ENCODE peak calls at places on chromosomes 1 and 21, in nine cellular contexts. One of them, this sample, is unnamed.
A peak's percentile ranks its signal among the peaks of the same experiment; 100 is the strongest.

GRCh38 chr1:35298464-35298863 is 30.0 kb downstream of the ZMYM4 start:
- DNase-seq in IMR-90: peak; percentile 36
- DNase-seq in PC-3: peak; percentile 37
- DNase-seq in MM.1S: peak; percentile 57
- DNase-seq in H9: peak; percentile 39
- DNase-seq in GM23248: peak; percentile 68
- DNase-seq in DND-41: peak; percentile 26
- DNase-seq in neural progenitor cell: peak; percentile 61
- DNase-seq in A549: peak; percentile 28
- DNase-seq in this sample: peak; percentile 63

GRCh38 chr1:84936116-84936810 is 43.3 kb upstream of the LPAR3 start:
- DNase-seq in IMR-90: peak; percentile 72
- DNase-seq in PC-3: peak; percentile 81
- DNase-seq in MM.1S: peak; percentile 33
- DNase-seq in H9: no peak
- DNase-seq in GM23248: peak; percentile 73
- DNase-seq in DND-41: peak; percentile 38
- DNase-seq in neural progenitor cell: peak; percentile 80
- DNase-seq in A549: peak; percentile 46
- DNase-seq in this sample: peak; percentile 62

GRCh38 chr1:109170051-109170775 is 43.5 kb upstream of the SARS1 start:
- DNase-seq in IMR-90: peak; percentile 19
- DNase-seq in PC-3: no peak
- DNase-seq in MM.1S: no peak
- DNase-seq in H9: no peak
- DNase-seq in GM23248: no peak
- DNase-seq in DND-41: no peak
- DNase-seq in neural progenitor cell: no peak
- DNase-seq in A549: no peak
- DNase-seq in this sample: no peak

GRCh38 chr1:57489342-57490036 is 65.6 kb upstream of the DAB1 start:
- DNase-seq in IMR-90: peak; percentile 91
- DNase-seq in PC-3: peak; percentile 61
- DNase-seq in MM.1S: no peak
- DNase-seq in H9: no peak
- DNase-seq in GM23248: peak; percentile 81
- DNase-seq in DND-41: no peak
- DNase-seq in neural progenitor cell: peak; percentile 8
- DNase-seq in A549: no peak
- DNase-seq in this sample: no peak

GRCh38 chr1:205950280-205950679 is 7.0 kb upstream of the SLC26A9 start:
- DNase-seq in IMR-90: peak; percentile 37
- DNase-seq in PC-3: peak; percentile 43
- DNase-seq in MM.1S: no peak
- DNase-seq in H9: no peak
- DNase-seq in GM23248: peak; percentile 96
- DNase-seq in DND-41: no peak
- DNase-seq in neural progenitor cell: no peak
- DNase-seq in A549: no peak
- DNase-seq in this sample: no peak

GRCh38 chr1:221429262-221429661 is 312.6 kb downstream of the DUSP10 start:
- DNase-seq in IMR-90: peak; percentile 63
- DNase-seq in PC-3: peak; percentile 69
- DNase-seq in MM.1S: no peak
- DNase-seq in H9: no peak
- DNase-seq in GM23248: peak; percentile 68
- DNase-seq in DND-41: no peak
- DNase-seq in neural progenitor cell: no peak
- DNase-seq in A549: no peak
- DNase-seq in this sample: no peak

GRCh38 chr1:173477286-173478098 is at the start of gene PRDX6:
- DNase-seq in IMR-90: peak; percentile 79
- DNase-seq in PC-3: peak; percentile 78
- DNase-seq in MM.1S: peak; percentile 56
- DNase-seq in H9: peak; percentile 32
- DNase-seq in GM23248: peak; percentile 95
- DNase-seq in DND-41: peak; percentile 88
- DNase-seq in neural progenitor cell: no peak
- DNase-seq in A549: no peak
- DNase-seq in this sample: peak; percentile 92

GRCh38 chr1:24191860-24192259 is 4.8 kb upstream of the IFNLR1 start:
- DNase-seq in IMR-90: peak; percentile 66
- DNase-seq in PC-3: peak; percentile 88
- DNase-seq in MM.1S: peak; percentile 36
- DNase-seq in H9: no peak
- DNase-seq in GM23248: peak; percentile 62
- DNase-seq in DND-41: no peak
- DNase-seq in neural progenitor cell: no peak
- DNase-seq in A549: peak; percentile 77
- DNase-seq in this sample: no peak

GRCh38 chr1:12369258-12369657 is 139.4 kb downstream of the VPS13D start:
- DNase-seq in IMR-90: peak; percentile 46
- DNase-seq in PC-3: peak; percentile 70
- DNase-seq in MM.1S: no peak
- DNase-seq in H9: no peak
- DNase-seq in GM23248: no peak
- DNase-seq in DND-41: no peak
- DNase-seq in neural progenitor cell: no peak
- DNase-seq in A549: no peak
- DNase-seq in this sample: no peak

GRCh38 chr21:29771491-29772066 is 168.2 kb downstream of the GRIK1 start:
- DNase-seq in IMR-90: no peak
- DNase-seq in PC-3: no peak
- DNase-seq in MM.1S: no peak
- DNase-seq in H9: no peak
- DNase-seq in GM23248: no peak
- DNase-seq in DND-41: no peak
- DNase-seq in neural progenitor cell: no peak
- DNase-seq in A549: no peak
- DNase-seq in this sample: no peak

GRCh38 chr1:76238094-76238551 is 163.6 kb downstream of the ST6GALNAC3 start:
- DNase-seq in IMR-90: no peak
- DNase-seq in PC-3: no peak
- DNase-seq in MM.1S: no peak
- DNase-seq in H9: no peak
- DNase-seq in GM23248: no peak
- DNase-seq in DND-41: no peak
- DNase-seq in neural progenitor cell: no peak
- DNase-seq in A549: peak; percentile 1
- DNase-seq in this sample: no peak

GRCh38 chr1:163197022-163197421 is 5.7 kb downstream of the RGS5 start:
- DNase-seq in IMR-90: no peak
- DNase-seq in PC-3: no peak
- DNase-seq in MM.1S: no peak
- DNase-seq in H9: no peak
- DNase-seq in GM23248: no peak
- DNase-seq in DND-41: no peak
- DNase-seq in neural progenitor cell: no peak
- DNase-seq in A549: no peak
- DNase-seq in this sample: no peak
- H3K4me2 ChIP-seq in IMR-90: no peak overlapping the region
- H3K4me2 ChIP-seq in PC-3: no peak overlapping the region
- H3K4me2 ChIP-seq in MM.1S: no peak overlapping the region
- H3K4me2 ChIP-seq in H9: no peak overlapping the region
- H3K4me2 ChIP-seq in GM23248: no peak overlapping the region
- H3K4me2 ChIP-seq in DND-41: no peak overlapping the region
- H3K4me2 ChIP-seq in neural progenitor cell: no peak overlapping the region
- H3K4me2 ChIP-seq in A549: no peak overlapping the region
- H3K4me2 ChIP-seq in this sample: no peak overlapping the region

GRCh38 chr21:35652196-35652595 is 408.1 kb downstream of the SETD4 start:
- DNase-seq in IMR-90: no peak
- DNase-seq in PC-3: no peak
- DNase-seq in MM.1S: no peak
- DNase-seq in H9: no peak
- DNase-seq in GM23248: no peak
- DNase-seq in DND-41: no peak
- DNase-seq in neural progenitor cell: no peak
- DNase-seq in A549: no peak
- DNase-seq in this sample: no peak

GRCh38 chr21:35649186-35649585 is 411.1 kb downstream of the SETD4 start:
- DNase-seq in IMR-90: peak; percentile 70
- DNase-seq in PC-3: peak; percentile 69
- DNase-seq in MM.1S: no peak
- DNase-seq in H9: no peak
- DNase-seq in GM23248: peak; percentile 83
- DNase-seq in DND-41: no peak
- DNase-seq in neural progenitor cell: no peak
- DNase-seq in A549: no peak
- DNase-seq in this sample: no peak

GRCh38 chr21:35646606-35647005 is 413.7 kb downstream of the SETD4 start:
- DNase-seq in IMR-90: peak; percentile 52
- DNase-seq in PC-3: no peak
- DNase-seq in MM.1S: no peak
- DNase-seq in H9: no peak
- DNase-seq in GM23248: peak; percentile 86
- DNase-seq in DND-41: no peak
- DNase-seq in neural progenitor cell: no peak
- DNase-seq in A549: no peak
- DNase-seq in this sample: no peak

GRCh38 chr21:35651166-35651565 is 409.2 kb downstream of the SETD4 start:
- DNase-seq in IMR-90: no peak
- DNase-seq in PC-3: no peak
- DNase-seq in MM.1S: no peak
- DNase-seq in H9: no peak
- DNase-seq in GM23248: no peak
- DNase-seq in DND-41: no peak
- DNase-seq in neural progenitor cell: peak; percentile 7
- DNase-seq in A549: no peak
- DNase-seq in this sample: no peak

DNA sequence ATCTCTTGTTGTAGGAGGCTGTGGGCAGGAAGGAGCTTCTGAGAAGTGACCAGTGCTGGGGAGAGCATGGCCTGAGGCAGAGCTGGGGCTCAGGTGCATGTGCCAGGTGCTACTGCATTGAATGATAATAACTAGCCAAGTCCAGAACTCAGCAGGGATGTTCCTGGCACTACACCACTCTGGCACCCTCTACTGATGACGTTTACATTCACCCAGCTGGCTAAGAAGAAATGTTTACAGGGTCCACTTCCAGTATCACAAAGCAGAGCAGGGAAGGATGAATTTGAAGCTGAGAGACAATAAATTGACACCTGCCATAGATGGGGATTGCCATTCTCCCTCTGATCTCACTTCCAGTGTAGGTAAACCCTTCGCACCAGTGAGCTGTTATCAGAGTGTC is 411.8 kb downstream of the SETD4 start:
- DNase-seq in IMR-90: no peak
- DNase-seq in PC-3: peak; percentile 48
- DNase-seq in MM.1S: peak; percentile 21
- DNase-seq in H9: no peak
- DNase-seq in GM23248: no peak
- DNase-seq in DND-41: no peak
- DNase-seq in neural progenitor cell: no peak
- DNase-seq in A549: no peak
- DNase-seq in this sample: no peak
- H3K4me2 ChIP-seq in IMR-90: no peak overlapping the region
- H3K4me2 ChIP-seq in PC-3: peak overlapping the region; percentile 58
- H3K4me2 ChIP-seq in MM.1S: no peak overlapping the region
- H3K4me2 ChIP-seq in H9: no peak overlapping the region
- H3K4me2 ChIP-seq in GM23248: no peak overlapping the region
- H3K4me2 ChIP-seq in DND-41: no peak overlapping the region
- H3K4me2 ChIP-seq in neural progenitor cell: no peak overlapping the region
- H3K4me2 ChIP-seq in A549: no peak overlapping the region
- H3K4me2 ChIP-seq in this sample: no peak overlapping the region

DNA sequence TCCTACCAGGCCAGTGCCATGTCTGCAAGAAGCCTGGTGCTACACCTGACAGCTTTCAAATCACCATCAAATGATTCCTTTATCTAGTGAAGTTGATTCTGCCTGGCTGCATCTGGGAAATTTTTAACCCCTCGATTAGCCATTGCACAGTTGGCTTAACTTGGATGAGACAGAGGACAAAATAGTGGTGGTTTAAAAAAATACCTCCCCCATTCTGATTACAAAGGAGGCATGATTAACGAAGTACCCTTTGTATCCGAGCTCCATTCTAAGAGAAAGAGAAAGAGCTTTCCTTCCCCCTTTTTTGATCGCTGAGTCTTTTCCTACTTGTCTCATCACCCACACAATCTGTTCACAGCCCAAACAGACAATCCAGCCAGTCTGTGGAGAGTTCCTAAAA is 20.5 kb downstream of the WLS start:
- DNase-seq in IMR-90: no peak
- DNase-seq in PC-3: no peak
- DNase-seq in MM.1S: no peak
- DNase-seq in H9: no peak
- DNase-seq in GM23248: no peak
- DNase-seq in DND-41: no peak
- DNase-seq in neural progenitor cell: peak; percentile 77
- DNase-seq in A549: no peak
- DNase-seq in this sample: no peak
- H3K4me2 ChIP-seq in IMR-90: no peak overlapping the region
- H3K4me2 ChIP-seq in PC-3: no peak overlapping the region
- H3K4me2 ChIP-seq in MM.1S: no peak overlapping the region
- H3K4me2 ChIP-seq in H9: no peak overlapping the region
- H3K4me2 ChIP-seq in GM23248: no peak overlapping the region
- H3K4me2 ChIP-seq in DND-41: no peak overlapping the region
- H3K4me2 ChIP-seq in neural progenitor cell: peak overlapping the region; percentile 69
- H3K4me2 ChIP-seq in A549: no peak overlapping the region
- H3K4me2 ChIP-seq in this sample: no peak overlapping the region

DNA sequence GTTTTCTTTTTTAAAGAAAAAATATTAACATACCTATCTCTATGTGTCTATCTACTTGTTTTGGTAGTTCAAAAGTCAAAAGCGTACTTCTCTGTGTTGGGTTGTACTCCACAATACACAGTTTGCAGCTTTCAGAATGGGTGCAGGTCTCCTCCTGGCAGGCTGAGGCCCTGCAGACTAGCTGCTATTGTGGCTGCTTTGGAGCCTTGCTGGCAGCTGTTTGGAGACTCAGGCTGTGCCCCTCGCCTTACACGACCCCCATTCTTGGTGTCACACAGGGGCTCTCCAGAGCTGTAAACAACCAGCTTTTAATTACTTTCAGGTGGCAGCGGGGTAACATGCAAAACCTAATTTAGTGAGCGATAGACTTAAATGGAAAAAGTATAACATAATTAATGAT is 160.4 kb downstream of the DSCAM start:
- DNase-seq in IMR-90: no peak
- DNase-seq in PC-3: no peak
- DNase-seq in MM.1S: no peak
- DNase-seq in H9: no peak
- DNase-seq in GM23248: no peak
- DNase-seq in DND-41: no peak
- DNase-seq in neural progenitor cell: peak; percentile 40
- DNase-seq in A549: no peak
- DNase-seq in this sample: no peak
- H3K4me2 ChIP-seq in IMR-90: no peak overlapping the region
- H3K4me2 ChIP-seq in PC-3: no peak overlapping the region
- H3K4me2 ChIP-seq in MM.1S: no peak overlapping the region
- H3K4me2 ChIP-seq in H9: no peak overlapping the region
- H3K4me2 ChIP-seq in GM23248: no peak overlapping the region
- H3K4me2 ChIP-seq in DND-41: no peak overlapping the region
- H3K4me2 ChIP-seq in neural progenitor cell: peak overlapping the region; percentile 34
- H3K4me2 ChIP-seq in A549: no peak overlapping the region
- H3K4me2 ChIP-seq in this sample: no peak overlapping the region

GRCh38 chr1:45040297-45040696 is 28.2 kb downstream of the UROD start:
- DNase-seq in IMR-90: no peak
- DNase-seq in PC-3: no peak
- DNase-seq in MM.1S: no peak
- DNase-seq in H9: no peak
- DNase-seq in GM23248: no peak
- DNase-seq in DND-41: no peak
- DNase-seq in neural progenitor cell: no peak
- DNase-seq in A549: no peak
- DNase-seq in this sample: no peak
- H3K4me2 ChIP-seq in IMR-90: no peak overlapping the region
- H3K4me2 ChIP-seq in PC-3: no peak overlapping the region
- H3K4me2 ChIP-seq in MM.1S: no peak overlapping the region
- H3K4me2 ChIP-seq in H9: no peak overlapping the region
- H3K4me2 ChIP-seq in GM23248: no peak overlapping the region
- H3K4me2 ChIP-seq in DND-41: no peak overlapping the region
- H3K4me2 ChIP-seq in neural progenitor cell: no peak overlapping the region
- H3K4me2 ChIP-seq in A549: no peak overlapping the region
- H3K4me2 ChIP-seq in this sample: no peak overlapping the region

This sample was measured in OCI-LY7.